ENCODE peak calls at places on chromosomes 4 and X, in ten cellular contexts. Y is SJSA1; D is effector memory CD4-positive, alpha-beta T cell; V is lower leg skin; X is CD4-positive, alpha-beta memory T cell; W is SK-N-SH; M is left ventricle myocardium inferior; S is GM12865; N is fibroblast of mammary gland; F is GM23248. J is an unnamed sample.
A peak's percentile ranks its signal among the peaks of the same experiment; 100 is the strongest.

GRCh38 chrX:330726-331144 is 12.1 kb upstream of the GTPBP6 start:
- DNase-seq in X (no peak), M (no peak), D (no peak), N (no peak), Y (no peak), W (peak; percentile 56), S (no peak), F (no peak), V (no peak), J (no peak)

GRCh38 chrX:13164611-13165010 is 120.2 kb upstream of the FAM9C start:
- DNase-seq in D (no peak), M (no peak), S (no peak), V (no peak), F (no peak), W (no peak), Y (no peak), N (no peak), X (no peak), J (no peak)

GRCh38 chr4:6938758-6939201 is 29.2 kb downstream of the TBC1D14 start:
- DNase-seq in X (no peak), W (no peak), D (no peak), N (no peak), F (no peak), M (peak; percentile 46), S (no peak), V (peak; percentile 89), Y (no peak), J (no peak)

GRCh38 chrX:105328773-105329172 is 108.3 kb upstream of the TEX13A start:
- DNase-seq in W (no peak), Y (no peak), M (no peak), N (peak; percentile 18), D (no peak), F (no peak), V (no peak), X (no peak), S (no peak), J (peak; percentile 25)

GRCh38 chr4:65083076-65083475 is 587.2 kb downstream of the EPHA5 start:
- DNase-seq in N (no peak), X (no peak), W (no peak), S (no peak), D (no peak), Y (no peak), F (no peak), M (no peak), V (no peak), J (peak; percentile 56)

GRCh38 chrX:48460606-48461005 is 9.5 kb downstream of the SLC38A5 start:
- DNase-seq in D (no peak), Y (no peak), N (no peak), S (no peak), X (no peak), F (no peak), V (peak; percentile 68), M (no peak), W (no peak), J (no peak)

GRCh38 chr4:56871357-56871993 is 36.2 kb upstream of the REST start:
- DNase-seq in M (no peak), X (no peak), V (peak; percentile 67), F (no peak), Y (peak; percentile 29), S (no peak), D (no peak), W (peak; percentile 69), N (peak; percentile 8), J (peak; percentile 12)

GRCh38 chr4:141346144-141346543 is 125.4 kb downstream of the ZNF330 start:
- DNase-seq in N (peak; percentile 68), V (no peak), D (no peak), F (peak; percentile 83), M (no peak), X (no peak), W (peak; percentile 66), Y (peak; percentile 16), S (peak; percentile 49), J (peak; percentile 84)

GRCh38 chr4:73446336-73446938 is 10.4 kb downstream of the AFP start:
- DNase-seq in N (peak; percentile 70), V (no peak), Y (peak; percentile 7), D (no peak), X (peak; percentile 11), S (peak; percentile 69), F (peak; percentile 77), M (no peak), W (peak; percentile 46), J (peak; percentile 63)

DNA sequence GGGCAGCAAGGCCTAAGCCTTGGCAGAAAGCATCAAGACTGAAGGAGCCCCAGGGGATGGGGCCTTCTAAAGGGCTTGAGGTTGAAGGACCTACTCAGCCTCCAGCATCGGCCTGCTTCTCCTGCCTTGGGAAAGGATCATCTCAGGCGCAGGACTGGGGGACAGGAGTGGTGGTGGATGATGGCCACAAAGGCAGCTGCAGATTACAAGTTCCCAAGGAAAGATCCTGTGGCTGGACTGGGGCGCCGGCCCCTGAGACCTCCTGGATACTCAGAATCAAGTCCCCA is 1.6 kb upstream of the ELF4 start:
- DNase-seq in M (no peak), Y (no peak), S (no peak), F (no peak), W (no peak), D (no peak), X (no peak), N (no peak), V (no peak), J (no peak)
- H3K4me3 ChIP-seq in M (no peak overlapping the region), Y (no peak overlapping the region), S (no peak overlapping the region), F (no peak overlapping the region), W (no peak overlapping the region), D (no peak overlapping the region), X (no peak overlapping the region), N (no peak overlapping the region), V (no peak overlapping the region), J (no peak overlapping the region)

GRCh38 chr4:87947381-87948160 is 27.9 kb upstream of the SPP1 start:
- DNase-seq in X (no peak), D (no peak), V (no peak), M (no peak), W (no peak), F (no peak), Y (no peak), N (no peak), S (no peak), J (no peak)
- H3K4me3 ChIP-seq in X (no peak overlapping the region), D (no peak overlapping the region), V (no peak overlapping the region), M (no peak overlapping the region), W (no peak overlapping the region), F (no peak overlapping the region), Y (no peak overlapping the region), N (no peak overlapping the region), S (no peak overlapping the region), J (no peak overlapping the region)

DNA sequence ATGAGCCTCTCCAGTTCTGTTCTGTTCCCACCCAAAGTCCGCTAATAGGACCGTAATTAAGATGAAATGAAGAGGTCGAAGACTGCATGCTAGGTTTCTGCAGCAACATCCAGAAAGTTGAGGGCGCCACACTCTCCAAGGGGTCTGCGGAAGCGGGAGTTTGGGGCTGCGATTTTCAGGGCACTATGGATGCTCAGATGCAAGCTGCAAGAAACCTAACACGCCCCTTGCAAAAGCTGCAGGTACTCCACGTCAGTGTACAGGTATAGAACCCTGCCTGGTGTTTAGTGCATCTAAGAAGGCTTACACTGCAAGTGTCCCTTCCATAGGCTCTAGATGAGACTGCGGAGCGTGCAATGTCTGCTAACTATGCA is 61.4 kb downstream of the RHOXF2B start:
- DNase-seq in W (no peak), V (no peak), Y (no peak), M (no peak), X (no peak), F (no peak), S (no peak), N (no peak), D (no peak), J (no peak)
- H3K4me3 ChIP-seq in W (no peak overlapping the region), V (no peak overlapping the region), Y (no peak overlapping the region), M (peak overlapping the region; percentile 52), X (no peak overlapping the region), F (no peak overlapping the region), S (no peak overlapping the region), N (no peak overlapping the region), D (peak overlapping the region; percentile 44), J (no peak overlapping the region)

DNA sequence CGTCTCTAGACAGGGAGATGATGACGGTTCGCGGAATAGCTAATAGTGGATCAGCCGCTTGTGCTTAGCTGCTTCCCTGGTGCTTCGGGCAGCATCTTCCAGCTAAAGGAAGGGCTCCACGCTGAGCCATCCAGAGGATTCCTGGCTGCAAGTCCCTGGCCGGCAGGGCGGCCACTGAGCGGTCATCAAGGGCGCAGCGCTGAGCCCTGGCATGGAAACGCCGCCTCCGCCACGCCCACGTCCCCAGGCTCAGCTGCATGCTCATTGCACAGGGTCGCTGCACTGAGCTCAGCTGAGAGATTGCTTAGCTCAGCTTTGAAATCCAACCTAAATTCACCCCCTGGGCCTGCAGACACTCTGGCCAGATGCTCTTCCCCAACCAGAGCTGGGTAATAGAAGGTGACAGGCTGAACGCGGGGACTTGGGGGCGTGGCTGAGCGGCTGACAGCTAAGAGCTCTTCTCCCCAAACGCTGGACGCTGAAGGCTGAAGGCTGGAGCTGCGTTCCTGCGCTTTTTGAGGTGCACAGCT is 118.2 kb upstream of the KIT start:
- DNase-seq in S (no peak), X (no peak), D (no peak), M (peak; percentile 59), Y (peak; percentile 4), N (peak; percentile 39), W (peak; percentile 87), V (peak; percentile 89), F (peak; percentile 78), J (peak; percentile 36)
- H3K4me3 ChIP-seq in S (peak overlapping the region; percentile 25), X (no peak overlapping the region), D (no peak overlapping the region), M (peak overlapping the region; percentile 67), Y (no peak overlapping the region), N (peak overlapping the region; percentile 40), W (peak overlapping the region; percentile 51), V (no peak overlapping the region), F (peak overlapping the region; percentile 67), J (peak overlapping the region; percentile 49)

GRCh38 chr4:41985151-41985550 is 3.6 kb downstream of the DCAF4L1 start:
- DNase-seq in F (no peak), W (no peak), V (no peak), S (no peak), D (no peak), M (no peak), Y (no peak), X (no peak), N (no peak), J (no peak)
- H3K4me3 ChIP-seq in F (no peak overlapping the region), W (no peak overlapping the region), V (no peak overlapping the region), S (no peak overlapping the region), D (no peak overlapping the region), M (no peak overlapping the region), Y (no peak overlapping the region), X (no peak overlapping the region), N (no peak overlapping the region), J (no peak overlapping the region)

DNA sequence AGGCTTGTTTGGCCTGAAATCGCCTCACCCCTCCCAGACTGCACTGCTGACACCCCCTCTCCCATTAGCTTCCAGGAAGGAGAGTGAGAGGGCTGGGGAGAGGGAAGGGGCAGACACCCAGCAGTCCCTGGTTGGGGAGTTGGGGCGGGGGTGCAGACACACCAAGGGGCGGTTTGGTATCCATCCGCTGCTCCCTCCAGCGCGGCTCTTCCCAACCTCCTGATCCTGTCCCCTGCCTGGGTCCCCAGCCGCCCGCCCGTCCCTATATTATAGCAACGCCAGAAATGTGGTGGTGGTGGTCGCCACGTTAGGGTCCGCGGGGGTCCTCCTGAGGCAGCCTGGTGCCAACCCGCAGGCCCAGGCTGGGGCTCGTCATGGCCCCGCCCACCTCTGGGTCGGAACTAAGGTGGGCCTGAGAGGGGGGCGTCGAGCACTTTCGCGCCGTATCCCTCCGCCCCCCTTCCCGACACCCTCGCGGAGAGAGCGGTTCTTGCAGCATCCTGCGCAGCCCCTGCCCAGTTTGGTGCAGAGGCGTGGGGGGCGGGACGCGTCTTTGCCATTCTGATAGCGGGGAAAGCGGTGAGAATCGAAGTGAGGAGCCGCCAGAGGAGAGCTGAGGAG is 25.1 kb downstream of the GPRASP3 start:
- DNase-seq in N (no peak), X (peak; percentile 5), D (no peak), M (no peak), W (peak; percentile 75), Y (no peak), S (no peak), V (no peak), F (peak; percentile 21), J (no peak)
- H3K4me3 ChIP-seq in N (peak overlapping the region; percentile 56), X (peak overlapping the region; percentile 24), D (peak overlapping the region; percentile 46), M (peak overlapping the region; percentile 73), W (peak overlapping the region; percentile 61), Y (no peak overlapping the region), S (no peak overlapping the region), V (peak overlapping the region; percentile 40), F (peak overlapping the region; percentile 70), J (peak overlapping the region; percentile 61)

GRCh38 chr4:577499-578450 is 1.7 kb upstream of the TMEM271 start:
- DNase-seq in D (no peak), N (peak; percentile 37), F (peak; percentile 54), Y (no peak), V (peak; percentile 80), S (no peak), X (no peak), W (peak; percentile 52), M (no peak), J (no peak)
- H3K4me3 ChIP-seq in D (no peak overlapping the region), N (no peak overlapping the region), F (no peak overlapping the region), Y (no peak overlapping the region), V (no peak overlapping the region), S (no peak overlapping the region), X (no peak overlapping the region), W (no peak overlapping the region), M (peak overlapping the region; percentile 21), J (no peak overlapping the region)

J was measured in fibroblast of pulmonary artery.